ENCODE peak calls at places on chromosomes 12 and 14, in five cellular contexts. T, C, F, G and H are unnamed samples.

GRCh38 chr14:71410578-71411279 is 503.5 kb downstream of the PCNX1 start:
- DNase-seq in T (no peak), G (no peak), C (no peak), F (no peak), H (no peak)

GRCh38 chr14:33848706-33849454 is 102.0 kb downstream of the EGLN3 start:
- DNase-seq in G (peak), C (peak), F (peak), T (peak), H (peak)

GRCh38 chr12:110776410-110776809 is 33.7 kb upstream of the PPP1CC start:
- DNase-seq in C (no peak), T (peak), F (no peak), G (no peak), H (peak)

GRCh38 chr14:72651081-72651480 is 242.8 kb downstream of the DPF3 start:
- DNase-seq in F (no peak), T (no peak), G (peak), C (no peak), H (no peak)

GRCh38 chr12:11668611-11669010 is 19.1 kb downstream of the ETV6 start:
- DNase-seq in G (no peak), T (no peak), F (no peak), C (no peak), H (no peak)

GRCh38 chr14:59897757-59898383 is 22.1 kb upstream of the LRRC9 start:
- DNase-seq in T (peak), G (peak), C (no peak), F (no peak), H (peak)

GRCh38 chr12:42588308-42588836 is 1.2 kb downstream of the PRICKLE1 start:
- DNase-seq in C (peak), F (no peak), G (peak), T (no peak), H (no peak)

GRCh38 chr12:12521044-12521485 is 41.6 kb downstream of the DUSP16 start:
- DNase-seq in G (no peak), T (no peak), F (no peak), C (no peak), H (no peak)

GRCh38 chr14:99554184-99554583 is 49.8 kb downstream of the CCDC85C start:
- DNase-seq in T (no peak), G (no peak), C (no peak), F (no peak), H (no peak)

GRCh38 chr14:102588821-102589220 is 3.6 kb upstream of the RCOR1 start:
- DNase-seq in F (peak), T (no peak), G (no peak), C (no peak), H (no peak)

GRCh38 chr12:32214723-32215122 is 108.1 kb downstream of the BICD1 start:
- DNase-seq in G (no peak), F (no peak), C (no peak), T (no peak), H (no peak)

GRCh38 chr12:117036046-117036445 is 63.2 kb downstream of the TESC start:
- DNase-seq in T (no peak), C (no peak), G (no peak), F (no peak), H (no peak)

GRCh38 chr12:98973395-98973794 is 328.3 kb downstream of the APAF1 start:
- DNase-seq in F (peak), C (no peak), G (no peak), T (no peak), H (no peak)

GRCh38 chr12:5442251-5443006 is 10.5 kb downstream of the NTF3 start:
- DNase-seq in T (no peak), F (no peak), G (no peak), C (no peak), H (no peak)

GRCh38 chr12:53481957-53482586 is 17.2 kb downstream of the MAP3K12 start:
- DNase-seq in F (no peak), C (no peak), T (no peak), G (no peak), H (no peak)

GRCh38 chr14:73741386-73741875 is 27.2 kb upstream of the PNMA1 start:
- DNase-seq in C (peak), G (peak), T (peak), F (peak), H (peak)

GRCh38 chr12:27780612-27781408 is 774 bp upstream of the MANSC4 start:
- DNase-seq in F (peak), T (peak), C (peak), G (peak), H (no peak)

GRCh38 chr14:92391746-92392145 is 68.8 kb downstream of the SLC24A4 start:
- DNase-seq in T (no peak), F (no peak), G (no peak), C (no peak), H (no peak)

GRCh38 chr12:102232446-102232845 is 34.8 kb upstream of the PMCH start:
- DNase-seq in C (peak), T (no peak), F (no peak), G (no peak), H (no peak)

GRCh38 chr12:109870648-109871047 is 9.7 kb downstream of the GLTP start:
- DNase-seq in C (no peak), G (no peak), T (no peak), F (no peak), H (no peak)

GRCh38 chr14:63852817-63853730 is at the start of gene SYNE2:
- DNase-seq in C (peak), T (peak), G (peak), F (peak), H (peak)

DNA sequence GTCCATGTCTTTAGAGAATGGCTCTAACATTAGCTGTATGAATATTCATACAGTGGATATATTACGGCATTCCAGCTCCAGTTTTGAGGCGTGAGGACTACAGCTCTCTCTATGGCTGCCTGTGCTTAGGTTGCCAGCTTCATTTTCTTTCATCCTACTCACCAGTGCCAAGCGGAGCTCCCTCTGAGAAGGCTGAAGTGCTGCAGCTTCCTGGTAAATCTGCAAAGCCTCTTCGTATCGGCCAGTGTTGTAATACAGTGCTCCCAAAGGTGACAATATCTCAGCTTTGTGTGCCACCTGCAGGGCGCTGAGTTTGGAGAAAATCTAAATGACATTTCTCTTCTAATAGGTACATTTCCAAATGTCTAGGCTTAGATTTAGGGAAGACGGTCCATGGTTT is 19.8 kb upstream of the OVCH1 start:
- DNase-seq in F (no peak), G (no peak), T (no peak), C (no peak), H (no peak)
- TF ChIP-seq CTCF in F (no peak), G (no peak), T (peak), C (no peak), H (no peak)

GRCh38 chr14:104211242-104211641 is 72.9 kb downstream of the KIF26A start:
- DNase-seq in C (no peak), F (no peak), T (no peak), G (no peak), H (no peak)

GRCh38 chr14:104211741-104212140 is 73.4 kb downstream of the KIF26A start:
- DNase-seq in C (no peak), G (no peak), T (no peak), F (no peak), H (no peak)

GRCh38 chr14:104210548-104211195 is 72.3 kb downstream of the KIF26A start:
- DNase-seq in C (no peak), F (no peak), G (no peak), T (no peak), H (no peak)

GRCh38 chr14:104212206-104213095 is 74.1 kb downstream of the KIF26A start:
- DNase-seq in F (no peak), T (no peak), G (no peak), C (no peak), H (no peak)

DNA sequence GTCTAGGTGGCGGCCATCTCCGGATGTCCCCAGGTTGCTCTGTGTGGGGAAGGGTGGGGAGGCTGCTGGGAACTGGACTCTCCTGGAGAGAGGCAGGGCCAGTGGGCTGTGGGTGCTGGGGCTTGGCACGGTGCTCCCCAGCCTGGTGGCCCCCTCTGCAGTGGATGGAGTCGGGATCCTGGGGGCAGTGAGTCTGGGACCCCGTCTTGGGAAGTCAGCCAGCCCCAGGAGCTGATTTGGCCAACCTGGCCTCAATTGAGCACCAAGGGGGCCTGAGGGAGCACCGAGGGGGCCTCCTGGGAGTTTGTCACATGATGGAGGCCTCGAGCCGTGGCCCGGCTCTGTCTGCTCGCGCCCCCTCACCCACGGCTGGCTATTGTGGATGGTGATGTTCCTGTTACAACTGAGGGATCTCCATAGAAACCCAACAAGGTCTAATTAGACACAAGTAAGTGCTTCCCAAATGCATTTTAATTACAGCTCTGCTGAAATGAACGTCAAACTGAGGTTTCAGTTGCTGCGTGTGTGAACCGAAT is 71.7 kb downstream of the KIF26A start:
- DNase-seq in F (no peak), T (no peak), G (no peak), C (no peak), H (no peak)
- TF ChIP-seq CTCF in F (no peak), T (no peak), G (no peak), C (no peak), H (no peak)

GRCh38 chr14:104638190-104638589 is 33.6 kb upstream of the TMEM179 start:
- DNase-seq in G (no peak), F (no peak), T (no peak), C (no peak), H (no peak)

GRCh38 chr14:104640681-104641080 is 36.1 kb upstream of the TMEM179 start:
- DNase-seq in F (no peak), C (no peak), G (no peak), T (no peak), H (no peak)

GRCh38 chr14:104639481-104639880 is 34.9 kb upstream of the TMEM179 start:
- DNase-seq in F (no peak), C (no peak), G (no peak), T (no peak), H (no peak)

GRCh38 chr14:104638927-104639450 is 34.4 kb upstream of the TMEM179 start:
- DNase-seq in T (no peak), G (no peak), C (no peak), F (no peak), H (no peak)

GRCh38 chr14:104639889-104640548 is 35.4 kb upstream of the TMEM179 start:
- DNase-seq in T (peak), G (peak), F (no peak), C (no peak), H (peak)
- TF ChIP-seq CTCF in T (peak), G (peak), F (peak), C (peak), H (peak)

DNA sequence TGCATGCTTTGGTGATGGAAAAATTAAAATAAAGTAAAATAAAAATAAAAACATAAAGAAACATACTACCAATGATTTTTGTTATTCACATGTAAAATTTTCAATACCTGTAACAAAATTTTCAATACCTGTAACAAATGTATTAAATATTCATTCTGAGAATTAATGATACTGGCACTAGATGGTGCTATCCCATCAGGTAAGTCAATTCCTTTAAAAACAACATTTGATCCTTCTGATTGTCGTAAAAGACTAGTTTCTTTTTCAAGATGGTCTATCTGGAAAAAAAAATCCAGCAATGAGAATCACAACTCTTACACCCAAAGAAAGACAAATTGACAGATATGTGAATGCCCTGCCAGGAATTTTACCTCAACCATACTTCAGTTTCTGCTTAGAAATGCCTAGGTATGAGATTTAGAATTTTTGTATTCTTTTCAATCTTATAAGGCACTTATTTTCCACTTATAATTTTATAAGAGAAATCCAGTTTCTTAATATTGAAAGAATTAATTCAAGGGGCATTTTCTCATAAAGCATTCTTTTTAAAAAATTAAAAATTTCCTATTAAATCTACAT is 30.7 kb downstream of the CEP290 start:
- DNase-seq in T (peak), F (peak), C (no peak), G (no peak), H (peak)
- TF ChIP-seq CTCF in T (no peak), F (peak), C (peak), G (peak), H (peak)

DNA sequence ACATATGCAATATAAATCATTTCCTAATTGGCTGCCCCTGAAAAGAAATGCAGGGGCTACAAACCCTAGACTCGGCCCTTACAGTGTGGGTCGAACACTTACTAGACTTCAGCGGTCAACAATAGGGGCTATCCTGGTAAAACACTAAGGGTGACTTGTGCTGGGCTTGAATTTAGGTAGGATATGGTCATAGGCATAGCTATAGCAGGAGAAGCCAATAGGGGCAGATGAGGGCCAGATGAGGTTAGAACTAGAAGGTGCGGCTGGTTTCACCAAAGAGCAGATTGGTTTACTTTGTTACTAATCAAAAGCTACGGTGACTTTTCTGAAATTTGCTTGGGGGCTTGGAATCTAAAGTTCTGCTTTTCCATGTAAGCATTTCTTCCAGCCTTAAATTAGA is 282.3 kb upstream of the DIO2 start:
- DNase-seq in T (no peak), F (no peak), G (no peak), C (no peak), H (no peak)
- TF ChIP-seq CTCF in T (no peak), F (no peak), G (no peak), C (no peak), H (no peak)

DNA sequence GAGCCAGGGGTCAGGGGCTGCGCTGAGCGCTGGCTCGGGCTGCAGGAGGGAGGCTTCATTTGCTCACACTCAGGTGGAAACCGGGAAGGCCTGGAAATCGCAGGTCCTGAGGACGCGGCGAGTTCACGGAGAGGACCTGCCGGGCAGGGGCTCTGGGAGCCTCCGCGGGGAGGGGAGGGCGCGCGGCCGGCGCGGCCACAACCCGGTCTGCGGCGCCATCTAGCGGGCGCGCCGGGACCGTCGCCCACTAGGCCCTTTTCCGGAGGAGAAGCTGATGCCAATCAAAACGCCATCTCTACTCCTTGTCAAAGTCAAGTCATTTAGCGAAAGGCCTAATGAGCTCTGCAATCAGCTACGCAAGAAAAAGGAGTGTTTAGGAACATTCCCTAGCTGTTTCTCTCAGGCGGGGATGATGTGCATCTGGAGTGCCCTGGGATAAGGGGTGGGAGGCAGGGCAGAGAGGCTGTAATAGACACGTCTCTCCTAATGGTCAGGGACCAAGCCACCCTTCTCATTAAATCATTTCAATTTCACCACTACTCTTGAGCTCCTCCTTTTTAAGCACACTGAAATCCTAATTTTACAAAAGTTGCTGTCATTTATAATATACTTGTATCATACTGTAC is 885.8 kb upstream of the TMEM132C start:
- DNase-seq in F (no peak), C (no peak), G (peak), T (peak), H (peak)
- TF ChIP-seq CTCF in F (peak), C (peak), G (peak), T (peak), H (peak)

GRCh38 chr12:107079172-107080011 is 14.0 kb downstream of the CRY1 start:
- DNase-seq in G (no peak), F (peak), C (no peak), T (no peak), H (peak)
- TF ChIP-seq CTCF in G (peak), F (peak), C (peak), T (peak), H (peak)

DNA sequence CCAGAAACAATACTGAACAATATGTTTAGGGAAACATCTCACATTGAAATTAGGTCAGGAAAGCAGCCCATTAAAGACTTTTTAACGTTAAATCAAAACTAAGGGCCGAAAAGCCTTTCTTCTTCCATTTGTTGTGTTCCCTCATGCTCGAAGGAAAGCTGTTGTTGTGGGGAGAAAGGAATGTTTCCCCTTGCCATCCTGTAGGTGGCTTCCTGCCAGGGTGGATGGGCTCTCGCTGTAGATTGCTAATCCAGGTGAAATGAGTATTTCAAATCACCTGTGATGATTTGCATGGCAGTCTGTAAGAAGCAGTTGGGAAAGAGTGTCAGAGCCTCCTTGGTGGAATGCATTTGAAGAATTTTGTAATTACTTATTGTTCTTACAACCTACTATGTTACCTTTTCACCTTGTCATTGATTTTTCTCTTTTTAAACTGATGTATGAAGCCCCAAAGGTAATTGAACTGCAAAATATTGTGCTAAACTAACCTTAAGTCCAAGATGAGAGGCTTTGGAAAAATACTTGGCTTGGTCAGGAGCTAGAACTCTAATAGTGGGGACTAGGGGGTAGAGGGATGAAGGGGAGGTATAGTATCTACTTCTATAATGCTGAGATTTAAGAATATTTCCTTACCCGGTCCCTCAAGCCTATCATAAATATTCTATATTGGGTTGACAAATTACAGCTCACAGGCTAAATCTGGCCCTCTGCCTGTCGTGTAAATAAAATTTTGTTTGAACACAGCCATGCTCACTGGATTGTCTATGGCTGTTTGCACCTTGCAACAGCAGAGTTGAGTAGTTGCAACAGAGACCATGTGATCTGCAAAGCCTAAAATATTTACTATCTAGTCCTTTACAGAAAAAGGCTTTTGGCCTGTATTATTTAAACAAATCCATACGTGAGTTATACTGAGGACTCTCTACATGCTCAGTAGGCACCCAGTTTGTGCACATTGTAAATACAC is 7.7 kb upstream of the DCP1B start:
- DNase-seq in G (no peak), T (no peak), C (no peak), F (no peak), H (no peak)
- TF ChIP-seq CTCF in G (no peak), T (no peak), C (no peak), F (no peak), H (no peak)

GRCh38 chr12:57726884-57727757 is 11.4 kb downstream of the AGAP2 start:
- DNase-seq in C (peak), G (peak), F (no peak), T (peak), H (peak)
- TF ChIP-seq CTCF in C (peak), G (no peak), F (peak), T (no peak), H (no peak)